ENCODE peak calls at places on chromosome 11, in four cellular contexts. W, V, N and H are unnamed samples.

GRCh38 chr11:13030857-13031256 is 21.7 kb downstream of the RASSF10 start:
- DNase-seq in W (peak), V (no peak), N (no peak), H (no peak)

GRCh38 chr11:63536669-63537292 is at the start of gene PLAAT4:
- DNase-seq in W (peak), V (peak), N (peak), H (peak)

GRCh38 chr11:2931771-2932738 is 2.8 kb upstream of the PHLDA2 start:
- DNase-seq in W (no peak), V (no peak), N (no peak), H (no peak)

GRCh38 chr11:105181100-105181499 is 41.5 kb upstream of the CARD18 start:
- DNase-seq in W (no peak), V (peak), N (no peak), H (peak)

GRCh38 chr11:45722144-45722543 is 56.7 kb upstream of the CHST1 start:
- DNase-seq in W (no peak), V (no peak), N (no peak), H (no peak)

GRCh38 chr11:75082601-75083216 is 14.0 kb downstream of the OR2AT4 start:
- DNase-seq in W (no peak), V (no peak), N (no peak), H (no peak)

GRCh38 chr11:122313581-122313980 is 197.6 kb upstream of the BLID start:
- DNase-seq in W (no peak), V (no peak), N (no peak), H (no peak)

GRCh38 chr11:64016512-64016911 is 19.2 kb upstream of the FLRT1 start:
- DNase-seq in W (no peak), V (no peak), N (no peak), H (no peak)

GRCh38 chr11:12088531-12088930 is 21.9 kb upstream of the MICAL2 start:
- DNase-seq in W (no peak), V (no peak), N (no peak), H (no peak)

GRCh38 chr11:106021181-106021966 is 666 bp downstream of the MSANTD4 start:
- DNase-seq in W (no peak), V (peak), N (no peak), H (peak)

GRCh38 chr11:28517621-28518020 is 409.4 kb downstream of the METTL15 start:
- DNase-seq in W (no peak), V (no peak), N (no peak), H (no peak)

GRCh38 chr11:85170184-85170583 is 457.0 kb downstream of the DLG2 start:
- DNase-seq in W (no peak), V (no peak), N (no peak), H (no peak)

DNA sequence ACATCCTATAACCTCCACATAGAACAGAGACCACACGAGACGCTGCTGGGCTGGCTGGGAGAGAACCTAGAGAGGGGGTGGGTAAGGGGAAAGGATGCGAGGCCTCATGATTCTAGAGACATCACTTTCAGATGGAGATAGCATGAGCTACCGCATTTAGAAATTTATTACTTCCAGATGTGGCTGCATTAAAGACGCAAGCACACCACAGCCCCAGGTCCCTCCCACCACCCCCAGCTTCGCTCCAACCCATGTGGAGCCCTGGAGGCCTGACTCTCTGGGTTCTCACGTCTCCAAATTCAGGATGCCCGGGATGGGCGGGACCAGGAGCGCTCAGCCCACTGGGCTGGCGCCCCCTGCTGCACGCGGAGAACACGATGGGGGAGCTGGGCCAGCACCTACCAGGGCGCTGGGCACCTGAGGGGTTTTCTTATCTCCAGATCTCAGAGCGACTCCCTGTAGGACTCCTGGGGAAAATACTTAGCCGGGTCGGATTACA is 13.6 kb downstream of the MRPL21 start:
- DNase-seq in W (peak), V (peak), N (peak), H (peak)
- TF ChIP-seq CTCF in W (peak), V (peak), N (peak), H (peak)

DNA sequence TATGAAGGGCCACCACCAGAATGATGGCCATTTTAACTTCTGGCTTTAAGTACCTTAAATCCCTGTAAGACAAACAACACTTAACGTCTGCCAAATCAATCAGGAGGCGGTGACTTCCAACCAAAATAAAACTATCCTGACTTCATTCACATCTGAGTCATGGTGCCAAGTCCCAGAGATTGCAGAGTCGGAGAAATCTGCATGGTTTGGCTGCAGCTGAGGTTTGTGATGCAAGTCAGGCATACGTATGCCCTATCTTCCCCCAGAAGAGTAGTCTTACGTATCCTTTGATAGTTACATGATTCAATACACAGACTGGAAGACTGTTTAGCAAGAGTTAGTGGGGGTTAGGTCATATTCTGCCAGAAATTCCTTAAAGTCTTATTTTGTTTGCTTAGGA is 1.7 kb upstream of the GAB2 start:
- DNase-seq in W (peak), V (peak), N (peak), H (peak)
- H3K4me3 ChIP-seq in W (peak), V (no peak), N (peak), H (no peak)

GRCh38 chr11:90908074-90908473 is 685.2 kb upstream of the CHORDC1 start:
- DNase-seq in W (no peak), V (no peak), N (no peak), H (no peak)
- TF ChIP-seq CTCF in W (no peak), V (no peak), N (no peak), H (no peak)

DNA sequence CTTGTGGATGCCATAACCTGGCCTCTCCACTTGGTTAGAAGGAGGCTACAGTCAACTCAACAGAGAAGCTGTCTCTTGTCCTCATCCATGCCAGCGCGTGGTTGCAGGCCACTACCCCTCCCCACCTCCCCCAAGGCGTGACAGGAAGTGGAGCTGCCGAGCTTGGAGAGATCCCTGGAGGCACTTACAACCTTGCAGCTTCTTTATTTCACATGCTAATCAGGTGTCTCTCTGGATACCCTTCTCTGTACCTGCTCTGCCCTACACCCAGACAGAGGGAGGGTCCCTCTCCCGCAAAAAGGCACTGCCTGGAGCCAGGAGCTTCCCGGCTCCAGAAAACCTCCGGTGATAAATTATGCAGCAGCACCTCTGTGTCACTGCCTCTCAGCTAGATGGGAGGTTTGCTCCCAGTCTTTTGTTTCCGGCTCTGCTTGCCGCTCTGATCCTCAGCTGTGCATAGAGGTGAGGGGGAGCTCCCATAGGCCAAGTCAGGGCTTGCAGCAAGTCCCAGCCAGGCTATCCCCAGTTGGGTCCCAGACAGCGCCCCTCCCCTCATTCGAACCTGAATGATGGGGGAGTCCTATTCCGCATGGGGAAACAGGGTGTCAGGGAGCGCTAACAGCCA is 5.7 kb downstream of the LRP4 start:
- DNase-seq in W (no peak), V (no peak), N (no peak), H (no peak)
- H3K4me3 ChIP-seq in W (no peak), V (peak), N (no peak), H (no peak)

GRCh38 chr11:124329787-124330478 is 9.9 kb upstream of the OR8D2 start:
- DNase-seq in W (no peak), V (no peak), N (no peak), H (peak)
- TF ChIP-seq CTCF in W (no peak), V (no peak), N (no peak), H (no peak)